ENCODE peak calls at places on chromosome 5, in four cellular contexts. A is NCI-H1092, U is SHP77, Z is body of pancreas. N is an unnamed sample.

GRCh38 chr5:41457942-41458341 is 52.5 kb downstream of the PLCXD3 start:
- DNase-seq in A (no peak), U (no peak), Z (no peak), N (no peak)

GRCh38 chr5:130337179-130337888 is 433.1 kb downstream of the CHSY3 start:
- DNase-seq in A (no peak), U (no peak), Z (no peak), N (no peak)

GRCh38 chr5:168291961-168292782 is 727 bp downstream of the WWC1 start:
- DNase-seq in A (no peak), U (no peak), Z (peak), N (peak)

GRCh38 chr5:155871623-155872022 is 455.3 kb upstream of the SGCD start:
- DNase-seq in A (no peak), U (no peak), Z (no peak), N (no peak)

GRCh38 chr5:172458956-172459355 is 4.6 kb upstream of the SH3PXD2B start:
- DNase-seq in A (no peak), U (no peak), Z (no peak), N (no peak)

GRCh38 chr5:57832873-57833272 is 350.3 kb upstream of the ACTBL2 start:
- DNase-seq in A (no peak), U (no peak), Z (no peak), N (no peak)

GRCh38 chr5:103821361-103821760 is 258.8 kb upstream of the NUDT12 start:
- DNase-seq in A (no peak), U (no peak), Z (no peak), N (no peak)

GRCh38 chr5:91049800-91050199 is 333.3 kb downstream of the ARRDC3 start:
- DNase-seq in A (no peak), U (no peak), Z (no peak), N (no peak)

GRCh38 chr5:1525624-1525985 is 1.8 kb upstream of the LPCAT1 start:
- DNase-seq in A (no peak), U (no peak), Z (peak), N (no peak)

GRCh38 chr5:150945947-150946346 is 41.2 kb upstream of the ZNF300 start:
- DNase-seq in A (no peak), U (no peak), Z (no peak), N (no peak)

GRCh38 chr5:34522599-34523381 is 133.3 kb upstream of the RAI14 start:
- DNase-seq in A (peak), U (peak), Z (peak), N (peak)

GRCh38 chr5:141761-142160 is 49.5 kb upstream of the LRRC14B start:
- DNase-seq in A (no peak), U (no peak), Z (no peak), N (no peak)

GRCh38 chr5:107605596-107606125 is 65.1 kb downstream of the EFNA5 start:
- DNase-seq in A (no peak), U (no peak), Z (no peak), N (no peak)

GRCh38 chr5:154301726-154302125 is 111.2 kb downstream of the GALNT10 start:
- DNase-seq in A (no peak), U (no peak), Z (no peak), N (no peak)

GRCh38 chr5:159311063-159311462 is 19.2 kb downstream of the IL12B start:
- DNase-seq in A (no peak), U (no peak), Z (no peak), N (no peak)

GRCh38 chr5:142405814-142406395 is 81.1 kb upstream of the SPRY4 start:
- DNase-seq in A (no peak), U (no peak), Z (no peak), N (no peak)

GRCh38 chr5:39117401-39117800 is 43.2 kb upstream of the RICTOR start:
- DNase-seq in A (no peak), U (no peak), Z (no peak), N (no peak)

GRCh38 chr5:132055808-132056609 is 4.4 kb upstream of the IL3 start:
- DNase-seq in A (no peak), U (no peak), Z (no peak), N (no peak)

GRCh38 chr5:126941403-126941802 is 89.0 kb downstream of the MARCHF3 start:
- DNase-seq in A (no peak), U (no peak), Z (no peak), N (no peak)

GRCh38 chr5:139744471-139745120 is 51.0 kb upstream of the PSD2 start:
- DNase-seq in A (no peak), U (peak), Z (no peak), N (no peak)

GRCh38 chr5:142740474-142740873 is 29.7 kb upstream of the ARHGAP26 start:
- DNase-seq in A (no peak), U (no peak), Z (no peak), N (no peak)